ENCODE peak calls at places on chromosomes 13 and 19, in five cellular contexts. One of them, this sample, is unnamed.
A peak's percentile ranks its signal among the peaks of the same experiment; 100 is the strongest.

GRCh38 chr13:108597943-108598342 is 31.5 kb upstream of the MYO16 start:
- DNase-seq in stimulated activated CD4-positive, alpha-beta T cell treated with anti-CD3 and anti-CD28 coated beads, TNF-alpha, amount 100 ng/mL, for 4 hours: no peak
- DNase-seq in nephron progenitor cell: no peak
- DNase-seq in mammary epithelial cell: peak; percentile 4
- DNase-seq in fibroblast of lung: peak; percentile 7
- DNase-seq in this sample: no peak

GRCh38 chr19:31330237-31330636 is 19.0 kb downstream of the TSHZ3 start:
- DNase-seq in mammary epithelial cell: no peak
- DNase-seq in stimulated activated CD4-positive, alpha-beta T cell treated with anti-CD3 and anti-CD28 coated beads, TNF-alpha, amount 100 ng/mL, for 4 hours: no peak
- DNase-seq in fibroblast of lung: no peak
- DNase-seq in nephron progenitor cell: no peak
- DNase-seq in this sample: no peak

GRCh38 chr19:10390652-10391286 is 10.4 kb upstream of the TYK2 start:
- DNase-seq in nephron progenitor cell: peak; percentile 76
- DNase-seq in fibroblast of lung: peak; percentile 61
- DNase-seq in mammary epithelial cell: peak; percentile 38
- DNase-seq in stimulated activated CD4-positive, alpha-beta T cell treated with anti-CD3 and anti-CD28 coated beads, TNF-alpha, amount 100 ng/mL, for 4 hours: peak; percentile 50
- DNase-seq in this sample: no peak

GRCh38 chr19:46704379-46705076 is 12.4 kb downstream of the PRKD2 start:
- DNase-seq in mammary epithelial cell: peak; percentile 35
- DNase-seq in stimulated activated CD4-positive, alpha-beta T cell treated with anti-CD3 and anti-CD28 coated beads, TNF-alpha, amount 100 ng/mL, for 4 hours: peak; percentile 83
- DNase-seq in fibroblast of lung: no peak
- DNase-seq in nephron progenitor cell: peak; percentile 89
- DNase-seq in this sample: peak; percentile 16

GRCh38 chr19:42327381-42327780 is 1.9 kb downstream of the MEGF8 start:
- DNase-seq in stimulated activated CD4-positive, alpha-beta T cell treated with anti-CD3 and anti-CD28 coated beads, TNF-alpha, amount 100 ng/mL, for 4 hours: no peak
- DNase-seq in mammary epithelial cell: no peak
- DNase-seq in nephron progenitor cell: no peak
- DNase-seq in fibroblast of lung: no peak
- DNase-seq in this sample: no peak

GRCh38 chr19:17922138-17922537 is 10.7 kb upstream of the CCDC124 start:
- DNase-seq in mammary epithelial cell: no peak
- DNase-seq in fibroblast of lung: no peak
- DNase-seq in stimulated activated CD4-positive, alpha-beta T cell treated with anti-CD3 and anti-CD28 coated beads, TNF-alpha, amount 100 ng/mL, for 4 hours: no peak
- DNase-seq in nephron progenitor cell: no peak
- DNase-seq in this sample: no peak

GRCh38 chr13:112791662-112792440 is 102.0 kb downstream of the ATP11A start:
- DNase-seq in nephron progenitor cell: no peak
- DNase-seq in mammary epithelial cell: no peak
- DNase-seq in stimulated activated CD4-positive, alpha-beta T cell treated with anti-CD3 and anti-CD28 coated beads, TNF-alpha, amount 100 ng/mL, for 4 hours: no peak
- DNase-seq in fibroblast of lung: no peak
- DNase-seq in this sample: no peak

GRCh38 chr19:1417681-1418493 is 10.5 kb downstream of the DAZAP1 start:
- DNase-seq in fibroblast of lung: no peak
- DNase-seq in nephron progenitor cell: no peak
- DNase-seq in stimulated activated CD4-positive, alpha-beta T cell treated with anti-CD3 and anti-CD28 coated beads, TNF-alpha, amount 100 ng/mL, for 4 hours: no peak
- DNase-seq in mammary epithelial cell: no peak
- DNase-seq in this sample: no peak

GRCh38 chr13:110773480-110773879 is 60.0 kb downstream of the ING1 start:
- DNase-seq in stimulated activated CD4-positive, alpha-beta T cell treated with anti-CD3 and anti-CD28 coated beads, TNF-alpha, amount 100 ng/mL, for 4 hours: no peak
- DNase-seq in nephron progenitor cell: no peak
- DNase-seq in fibroblast of lung: no peak
- DNase-seq in mammary epithelial cell: no peak
- DNase-seq in this sample: no peak

GRCh38 chr13:66689037-66689619 is 541.0 kb downstream of the PCDH9 start:
- DNase-seq in fibroblast of lung: peak; percentile 10
- DNase-seq in mammary epithelial cell: no peak
- DNase-seq in stimulated activated CD4-positive, alpha-beta T cell treated with anti-CD3 and anti-CD28 coated beads, TNF-alpha, amount 100 ng/mL, for 4 hours: no peak
- DNase-seq in nephron progenitor cell: no peak
- DNase-seq in this sample: no peak

GRCh38 chr13:36346222-36347083 is at the start of gene SPART:
- DNase-seq in nephron progenitor cell: peak; percentile 88
- DNase-seq in fibroblast of lung: peak; percentile 83
- DNase-seq in stimulated activated CD4-positive, alpha-beta T cell treated with anti-CD3 and anti-CD28 coated beads, TNF-alpha, amount 100 ng/mL, for 4 hours: peak; percentile 81
- DNase-seq in mammary epithelial cell: peak; percentile 83
- DNase-seq in this sample: peak; percentile 88